ENCODE peak calls at places on chromosomes 1 and 21, in nine cellular contexts. V is neural progenitor cell, O is GM12878, G is osteoblast, J is PC-3, Y is GM23338, Q is astrocyte, L is fibroblast of lung, X is H9. R is an unnamed sample.

GRCh38 chr21:37226356-37226920 is 40.7 kb downstream of the VPS26C start:
- DNase-seq in V (no peak), O (no peak), G (no peak), J (no peak), Y (no peak), Q (no peak), L (no peak), X (no peak), R (no peak)

GRCh38 chr1:234779160-234779538 is 169.2 kb upstream of the IRF2BP2 start:
- DNase-seq in V (peak), O (no peak), G (no peak), J (no peak), Y (no peak), Q (no peak), L (no peak), X (no peak), R (no peak)

GRCh38 chr1:27379564-27380132 is 3.5 kb downstream of the CD164L2 start:
- DNase-seq in V (no peak), O (no peak), G (no peak), J (no peak), Y (no peak), Q (no peak), L (no peak), X (no peak), R (no peak)

GRCh38 chr1:185608166-185608565 is 126.0 kb upstream of the HMCN1 start:
- DNase-seq in V (no peak), O (peak), G (no peak), J (no peak), Y (no peak), Q (peak), L (no peak), X (no peak), R (peak)

GRCh38 chr1:24905355-24905978 is 24.6 kb downstream of the RUNX3 start:
- DNase-seq in V (no peak), O (no peak), G (peak), J (no peak), Y (no peak), Q (no peak), L (no peak), X (peak), R (no peak)

GRCh38 chr1:7644906-7645750 is 126.0 kb upstream of the VAMP3 start:
- DNase-seq in V (no peak), O (no peak), G (no peak), J (no peak), Y (no peak), Q (no peak), L (no peak), X (no peak), R (no peak)

GRCh38 chr1:147717051-147717705 is 43.2 kb downstream of the GJA5 start:
- DNase-seq in V (no peak), O (no peak), G (no peak), J (peak), Y (no peak), Q (no peak), L (no peak), X (no peak), R (no peak)

GRCh38 chr1:155107309-155108283 is 20.1 kb upstream of the EFNA1 start:
- DNase-seq in V (no peak), O (no peak), G (no peak), J (no peak), Y (no peak), Q (no peak), L (no peak), X (no peak), R (no peak)

GRCh38 chr1:162670928-162671663 is 38.8 kb downstream of the DDR2 start:
- DNase-seq in V (no peak), O (no peak), G (no peak), J (peak), Y (no peak), Q (peak), L (peak), X (no peak), R (peak)

GRCh38 chr1:77509898-77510297 is 172.6 kb downstream of the ZZZ3 start:
- DNase-seq in V (no peak), O (no peak), G (no peak), J (no peak), Y (no peak), Q (no peak), L (no peak), X (no peak), R (no peak)

GRCh38 chr1:39826583-39826982 is 37.9 kb upstream of the BMP8B start:
- DNase-seq in V (no peak), O (no peak), G (no peak), J (no peak), Y (no peak), Q (no peak), L (no peak), X (no peak), R (no peak)

GRCh38 chr1:69523032-69523431 is 44.7 kb upstream of the LRRC7 start:
- DNase-seq in V (no peak), O (no peak), G (peak), J (peak), Y (no peak), Q (peak), L (peak), X (no peak), R (peak)

GRCh38 chr21:31374430-31374829 is 30.4 kb upstream of the TIAM1 start:
- DNase-seq in V (no peak), O (no peak), G (no peak), J (no peak), Y (no peak), Q (no peak), L (no peak), X (no peak), R (no peak)

GRCh38 chr1:182426442-182427430 is 23.2 kb upstream of the RGSL1 start:
- DNase-seq in V (no peak), O (peak), G (no peak), J (no peak), Y (no peak), Q (no peak), L (no peak), X (no peak), R (no peak)

GRCh38 chr1:245953876-245954660 is 553.0 kb downstream of the SMYD3 start:
- DNase-seq in V (no peak), O (peak), G (peak), J (peak), Y (no peak), Q (no peak), L (no peak), X (no peak), R (peak)

GRCh38 chr21:41778974-41779600 is 12.2 kb upstream of the RIPK4 start:
- DNase-seq in V (peak), O (no peak), G (no peak), J (peak), Y (peak), Q (no peak), L (no peak), X (peak), R (no peak)

GRCh38 chr1:172265905-172266304 is 154.6 kb upstream of the C1orf105 start:
- DNase-seq in V (no peak), O (no peak), G (no peak), J (peak), Y (no peak), Q (no peak), L (no peak), X (no peak), R (no peak)

GRCh38 chr1:51690285-51690961 is 73.5 kb downstream of the OSBPL9 start:
- DNase-seq in V (no peak), O (no peak), G (no peak), J (peak), Y (no peak), Q (peak), L (peak), X (no peak), R (peak)

GRCh38 chr21:31630062-31630711 is 29.3 kb upstream of the SOD1 start:
- DNase-seq in V (no peak), O (no peak), G (no peak), J (peak), Y (no peak), Q (peak), L (peak), X (no peak), R (peak)

GRCh38 chr1:160363951-160364350 is 2.9 kb upstream of the NHLH1 start:
- DNase-seq in V (no peak), O (no peak), G (no peak), J (no peak), Y (no peak), Q (no peak), L (no peak), X (no peak), R (no peak)

GRCh38 chr1:74528123-74528522 is 15.7 kb upstream of the LRRC53 start:
- DNase-seq in V (no peak), O (no peak), G (no peak), J (no peak), Y (no peak), Q (no peak), L (no peak), X (no peak), R (no peak)

GRCh38 chr1:47424336-47424982 is 8.4 kb downstream of the FOXE3 start:
- DNase-seq in V (peak), O (no peak), G (peak), J (peak), Y (peak), Q (peak), L (peak), X (peak), R (peak)

GRCh38 chr1:195899762-195900352 is 708.4 kb downstream of the KCNT2 start:
- DNase-seq in V (no peak), O (no peak), G (no peak), J (peak), Y (no peak), Q (peak), L (peak), X (no peak), R (peak)

GRCh38 chr1:95222629-95223028 is 11.4 kb upstream of the RWDD3 start:
- DNase-seq in V (no peak), O (no peak), G (no peak), J (no peak), Y (no peak), Q (no peak), L (no peak), X (no peak), R (no peak)

GRCh38 chr1:95226781-95227660 is 7.0 kb upstream of the RWDD3 start:
- DNase-seq in V (no peak), O (no peak), G (no peak), J (peak), Y (no peak), Q (no peak), L (no peak), X (no peak), R (no peak)

GRCh38 chr1:95219407-95219806 is 14.6 kb upstream of the RWDD3 start:
- DNase-seq in V (no peak), O (no peak), G (no peak), J (no peak), Y (no peak), Q (no peak), L (no peak), X (no peak), R (no peak)

GRCh38 chr1:95221306-95221705 is 12.7 kb upstream of the RWDD3 start:
- DNase-seq in V (no peak), O (no peak), G (no peak), J (no peak), Y (no peak), Q (no peak), L (peak), X (peak), R (no peak)

GRCh38 chr1:95223110-95223509 is 10.9 kb upstream of the RWDD3 start:
- DNase-seq in V (peak), O (no peak), G (no peak), J (peak), Y (no peak), Q (peak), L (peak), X (no peak), R (peak)
- H3K4me2 ChIP-seq in V (no peak), O (no peak), G (peak), J (peak), Y (no peak), Q (no peak), L (no peak), X (no peak), R (no peak)

GRCh38 chr1:118210723-118211110 is 25.7 kb upstream of the SPAG17 start:
- DNase-seq in V (no peak), O (no peak), G (no peak), J (no peak), Y (no peak), Q (no peak), L (no peak), X (no peak), R (no peak)
- H3K27ac ChIP-seq in V (no peak), O (no peak), G (no peak), J (no peak), Y (no peak), Q (no peak), L (no peak), X (no peak), R (no peak)

GRCh38 chr1:165595561-165595960 is 35.5 kb upstream of the MGST3 start:
- DNase-seq in V (no peak), O (no peak), G (no peak), J (peak), Y (no peak), Q (peak), L (peak), X (no peak), R (peak)

GRCh38 chr1:165597883-165598675 is 33.0 kb upstream of the MGST3 start:
- DNase-seq in V (peak), O (peak), G (peak), J (peak), Y (peak), Q (peak), L (peak), X (peak), R (peak)

GRCh38 chr1:165598676-165599059 is 32.4 kb upstream of the MGST3 start:
- DNase-seq in V (no peak), O (no peak), G (no peak), J (no peak), Y (peak), Q (no peak), L (no peak), X (peak), R (no peak)

DNA sequence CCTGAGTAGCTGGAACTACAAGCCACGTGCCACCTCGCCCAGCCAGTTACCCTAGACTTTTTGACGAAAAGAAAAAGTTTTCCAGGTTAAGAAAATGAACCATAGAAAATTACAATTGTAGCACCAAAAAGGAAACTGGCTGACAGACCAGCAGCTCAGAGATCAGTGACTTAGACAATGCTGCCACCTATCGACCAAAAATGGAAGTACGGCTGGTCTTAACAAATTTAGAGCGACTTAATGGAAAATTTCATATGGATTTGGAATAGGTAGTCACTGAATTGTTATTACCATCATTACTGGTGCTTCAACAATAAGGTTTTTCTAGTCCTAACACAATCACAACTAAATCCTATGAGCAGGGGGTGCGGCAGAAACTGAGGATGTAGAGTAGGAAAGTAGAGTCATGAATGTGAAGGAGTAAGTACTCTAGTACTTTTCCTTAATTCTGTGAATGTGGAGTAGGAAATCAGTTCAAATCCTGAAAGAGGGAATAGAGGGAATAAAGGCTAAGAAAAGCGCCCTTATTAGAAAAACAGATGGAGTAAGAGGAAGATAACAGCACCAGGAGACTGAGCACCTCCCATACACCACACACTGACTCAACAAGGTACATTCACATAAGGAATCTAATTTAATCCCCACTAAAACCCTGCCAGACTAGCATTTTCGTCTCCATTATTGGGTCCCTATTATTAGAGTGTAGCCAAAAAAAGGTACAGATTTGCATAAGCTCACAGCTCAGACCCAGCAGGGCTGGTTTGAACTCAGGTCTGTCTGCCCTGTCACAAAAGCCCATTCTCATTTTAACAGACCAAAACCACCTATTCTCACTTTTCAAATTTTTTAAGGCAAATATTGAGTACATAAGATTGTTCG is 37.9 kb upstream of the MGST3 start:
- DNase-seq in V (peak), O (peak), G (peak), J (peak), Y (peak), Q (peak), L (peak), X (peak), R (peak)
- H2AFZ ChIP-seq in V (no peak), O (no peak), G (no peak), J (no peak), Y (no peak), Q (no peak), L (no peak), X (no peak), R (no peak)

DNA sequence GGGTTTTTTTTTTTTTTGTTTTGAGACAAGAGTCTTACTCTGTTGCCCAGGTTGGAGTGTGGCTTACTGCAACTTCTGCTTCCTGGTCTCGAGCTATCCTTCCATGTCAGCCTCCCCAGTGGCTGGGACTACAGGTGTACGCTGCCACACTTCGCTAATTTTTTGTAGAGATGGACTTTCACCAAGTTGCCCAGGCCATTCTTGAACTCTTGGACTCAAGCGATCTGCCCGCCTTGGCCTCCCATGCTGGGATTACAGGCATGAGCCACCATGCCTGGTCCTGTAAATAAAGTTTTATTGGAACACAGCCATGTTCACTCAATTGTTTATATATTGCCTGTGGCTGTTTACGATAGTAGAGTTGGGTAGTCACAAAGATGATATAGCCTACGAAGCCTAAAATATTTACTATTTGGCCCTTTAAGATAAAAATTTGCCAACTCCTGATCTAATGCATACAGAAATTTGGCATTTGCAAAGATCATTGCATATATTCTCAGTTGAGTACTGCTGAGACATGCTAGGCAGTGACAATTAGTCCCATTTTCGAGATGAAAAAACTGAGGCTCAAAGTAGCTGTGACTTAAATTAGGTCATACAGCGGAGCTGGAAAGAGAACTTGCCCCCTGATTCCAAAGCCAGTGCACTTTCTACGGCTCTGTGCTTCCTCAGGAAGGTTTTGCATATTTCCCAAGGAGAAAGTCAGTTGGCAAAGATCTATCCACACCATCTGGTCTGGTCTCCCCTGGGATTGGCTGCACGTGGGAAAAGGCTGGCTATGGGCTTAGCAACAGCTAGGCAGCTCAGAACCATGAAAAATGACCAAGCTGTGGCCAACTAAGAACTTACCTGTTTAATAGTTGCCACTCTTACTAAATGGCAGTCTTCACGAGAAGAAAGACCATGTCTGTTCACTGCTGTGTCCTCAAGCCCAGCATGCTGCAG is 19.4 kb downstream of the MECR start:
- DNase-seq in V (no peak), O (no peak), G (peak), J (no peak), Y (no peak), Q (no peak), L (peak), X (no peak), R (peak)
- H3K4me2 ChIP-seq in V (no peak), O (no peak), G (no peak), J (no peak), Y (no peak), Q (no peak), L (no peak), X (no peak), R (no peak)

GRCh38 chr1:200805719-200806118 is 67.0 kb downstream of the CAMSAP2 start:
- DNase-seq in V (no peak), O (no peak), G (no peak), J (no peak), Y (no peak), Q (no peak), L (no peak), X (no peak), R (peak)
- H3K27ac ChIP-seq in V (peak), O (no peak), G (no peak), J (no peak), Y (peak), Q (no peak), L (no peak), X (no peak), R (no peak)

GRCh38 chr1:241847540-241847795 is 536 bp upstream of the EXO1 start:
- DNase-seq in V (no peak), O (no peak), G (peak), J (no peak), Y (no peak), Q (no peak), L (no peak), X (no peak), R (no peak)

GRCh38 chr1:241846862-241847539 is 1.0 kb upstream of the EXO1 start:
- DNase-seq in V (no peak), O (no peak), G (no peak), J (no peak), Y (no peak), Q (no peak), L (no peak), X (no peak), R (no peak)

GRCh38 chr1:241848680-241849344 is 808 bp downstream of the EXO1 start:
- DNase-seq in V (peak), O (no peak), G (peak), J (no peak), Y (no peak), Q (no peak), L (no peak), X (no peak), R (no peak)

GRCh38 chr1:241847796-241848668 is at the start of gene EXO1:
- DNase-seq in V (peak), O (peak), G (peak), J (peak), Y (peak), Q (peak), L (peak), X (peak), R (peak)

GRCh38 chr1:241849345-241849695 is 1.3 kb downstream of the EXO1 start:
- DNase-seq in V (peak), O (no peak), G (no peak), J (no peak), Y (no peak), Q (no peak), L (no peak), X (no peak), R (no peak)
- H2AFZ ChIP-seq in V (no peak), O (no peak), G (peak), J (peak), Y (no peak), Q (no peak), L (no peak), X (no peak), R (peak)

GRCh38 chr1:94820918-94821317 is 761 bp downstream of the SLC44A3 start:
- DNase-seq in V (no peak), O (no peak), G (no peak), J (peak), Y (no peak), Q (no peak), L (no peak), X (no peak), R (no peak)

GRCh38 chr1:94819584-94819944 is 593 bp upstream of the SLC44A3 start:
- DNase-seq in V (no peak), O (no peak), G (no peak), J (no peak), Y (peak), Q (no peak), L (no peak), X (no peak), R (no peak)

GRCh38 chr1:94823116-94823515 is 3.0 kb downstream of the SLC44A3 start:
- DNase-seq in V (no peak), O (no peak), G (no peak), J (peak), Y (no peak), Q (no peak), L (no peak), X (no peak), R (no peak)

GRCh38 chr1:94819945-94820746 is at the start of gene SLC44A3:
- DNase-seq in V (peak), O (no peak), G (peak), J (peak), Y (peak), Q (peak), L (peak), X (peak), R (peak)

GRCh38 chr1:94821636-94822305 is 1.6 kb downstream of the SLC44A3 start:
- DNase-seq in V (no peak), O (no peak), G (no peak), J (peak), Y (no peak), Q (no peak), L (no peak), X (no peak), R (no peak)
- H3K4me2 ChIP-seq in V (no peak), O (no peak), G (no peak), J (peak), Y (peak), Q (no peak), L (no peak), X (no peak), R (no peak)

GRCh38 chr21:44353200-44353970 is at the start of gene TRPM2:
- DNase-seq in V (no peak), O (no peak), G (peak), J (no peak), Y (no peak), Q (no peak), L (peak), X (no peak), R (peak)
- H3K27ac ChIP-seq in V (no peak), O (peak), G (no peak), J (no peak), Y (no peak), Q (no peak), L (no peak), X (no peak), R (no peak)

GRCh38 chr1:153251988-153252387 is 7.5 kb upstream of the LORICRIN start:
- DNase-seq in V (no peak), O (no peak), G (no peak), J (no peak), Y (no peak), Q (no peak), L (no peak), X (no peak), R (no peak)
- H2AFZ ChIP-seq in V (no peak), O (no peak), G (no peak), J (no peak), Y (no peak), Q (no peak), L (no peak), X (no peak), R (no peak)

R was measured in GM23248.